ENCODE peak calls at places on chromosomes 16 and 17, in eight cellular contexts. K, X, T, D, F, A, R and N are unnamed samples.

GRCh38 chr16:57383276-57384247 is 11.3 kb downstream of the CX3CL1 start:
- DNase-seq in K (peak), A (no peak), F (no peak), T (no peak), D (no peak), R (no peak), X (no peak), N (no peak)

GRCh38 chr17:54968954-54969400 is 412 bp downstream of the STXBP4 start:
- DNase-seq in K (peak), R (no peak), T (no peak), D (no peak), A (no peak), X (peak), F (no peak), N (no peak)

GRCh38 chr16:1913327-1914083 is 4.7 kb downstream of the HS3ST6 start:
- DNase-seq in R (peak), X (no peak), K (no peak), T (peak), F (peak), A (no peak), D (no peak), N (no peak)

GRCh38 chr17:6532441-6532885 is 23.9 kb downstream of the PITPNM3 start:
- DNase-seq in X (no peak), A (no peak), R (no peak), F (no peak), T (no peak), D (no peak), K (no peak), N (no peak)

GRCh38 chr17:50928662-50929061 is 62.5 kb upstream of the TOB1 start:
- DNase-seq in R (no peak), F (no peak), A (no peak), T (no peak), D (no peak), X (no peak), K (no peak), N (no peak)

GRCh38 chr16:77723108-77723514 is 797 bp downstream of the NUDT7 start:
- DNase-seq in D (peak), F (no peak), K (no peak), A (peak), T (peak), R (no peak), X (no peak), N (no peak)

GRCh38 chr17:16940116-16940881 is 31.6 kb downstream of the TNFRSF13B start:
- DNase-seq in F (no peak), D (no peak), K (no peak), R (peak), X (peak), T (no peak), A (peak), N (no peak)

GRCh38 chr17:41682611-41683010 is 6.1 kb upstream of the EIF1 start:
- DNase-seq in K (no peak), D (no peak), R (no peak), T (no peak), F (no peak), A (no peak), X (no peak), N (no peak)

GRCh38 chr17:6497496-6498221 is 53.4 kb downstream of the PIMREG start:
- DNase-seq in F (no peak), K (no peak), D (no peak), T (no peak), A (peak), R (no peak), X (no peak), N (no peak)

GRCh38 chr16:75860654-75861053 is 134.4 kb upstream of the CPHXL start:
- DNase-seq in D (no peak), T (no peak), X (no peak), F (no peak), K (no peak), A (peak), R (no peak), N (no peak)

GRCh38 chr17:36936455-36936934 is 780 bp upstream of the LHX1 start:
- DNase-seq in D (no peak), F (no peak), K (no peak), R (no peak), A (no peak), T (no peak), X (no peak), N (no peak)

GRCh38 chr17:61531223-61531622 is 59.8 kb downstream of the NACA2 start:
- DNase-seq in A (no peak), R (no peak), X (no peak), F (no peak), D (no peak), T (no peak), K (no peak), N (no peak)

GRCh38 chr17:74994440-74994839 is 7.0 kb downstream of the CDR2L start:
- DNase-seq in T (peak), D (no peak), X (no peak), A (no peak), F (no peak), K (no peak), R (no peak), N (no peak)

GRCh38 chr16:69166221-69166833 is 20.6 kb upstream of the SNTB2 start:
- DNase-seq in D (no peak), A (no peak), F (no peak), T (peak), X (no peak), K (peak), R (no peak), N (no peak)

GRCh38 chr17:14474591-14474990 is 173.7 kb downstream of the HS3ST3B1 start:
- DNase-seq in X (no peak), R (no peak), D (no peak), T (no peak), F (no peak), A (no peak), K (no peak), N (no peak)

GRCh38 chr16:82636958-82637357 is 10.2 kb downstream of the CDH13 start:
- DNase-seq in K (no peak), A (no peak), D (no peak), X (no peak), T (no peak), R (no peak), F (no peak), N (no peak)
- H3K27ac ChIP-seq in K (no peak), A (no peak), D (no peak), X (no peak), T (no peak), R (no peak), F (no peak), N (no peak)

GRCh38 chr17:68892193-68892592 is 63.0 kb downstream of the ABCA8 start:
- DNase-seq in K (no peak), X (no peak), R (no peak), T (no peak), A (no peak), F (no peak), D (no peak), N (no peak)

GRCh38 chr17:68884888-68885287 is 70.3 kb downstream of the ABCA8 start:
- DNase-seq in T (no peak), A (no peak), K (no peak), D (no peak), R (no peak), X (no peak), F (no peak), N (no peak)

GRCh38 chr17:68886401-68886800 is 68.8 kb downstream of the ABCA8 start:
- DNase-seq in T (no peak), A (no peak), X (no peak), F (no peak), D (no peak), R (no peak), K (no peak), N (no peak)
- TF ChIP-seq CTCF in T (no peak), A (no peak), X (no peak), F (no peak), D (no peak), R (no peak), K (no peak), N (no peak)

DNA sequence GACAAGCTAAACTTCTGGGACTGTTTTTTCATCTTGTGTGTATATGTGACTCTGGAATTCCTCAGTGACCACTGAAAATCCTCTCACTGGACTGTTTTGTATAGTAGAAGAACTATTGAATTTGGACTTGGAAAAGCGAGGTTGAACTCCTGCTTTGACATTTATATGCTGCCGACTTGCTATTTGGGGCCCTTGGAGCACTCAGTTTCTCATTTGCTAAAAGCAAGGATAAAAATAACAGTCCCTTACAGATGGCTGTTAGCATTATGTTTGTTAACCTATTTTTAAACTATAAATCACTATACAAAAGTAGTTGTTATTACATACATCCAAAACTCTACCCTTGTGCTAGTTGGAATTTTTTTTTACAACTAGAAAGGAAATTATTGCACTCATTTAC is 9.0 kb downstream of the VMP1 start:
- DNase-seq in X (no peak), F (no peak), R (no peak), T (no peak), D (no peak), A (no peak), K (no peak), N (no peak)
- H3K27ac ChIP-seq in X (no peak), F (no peak), R (peak), T (no peak), D (peak), A (no peak), K (no peak), N (no peak)

GRCh38 chr17:10697092-10698081 is at the start of the genes ADPRM and SCO1:
- DNase-seq in T (peak), X (peak), A (peak), R (peak), F (peak), K (peak), D (peak), N (peak)
- TF ChIP-seq CTCF in T (peak), X (peak), A (peak), R (peak), F (peak), K (peak), D (peak), N (peak)